ENCODE peak calls at places on chromosomes 4 and X, in four cellular contexts. N, B, T and I are unnamed samples.

GRCh38 chr4:3724319-3725231 is 41.6 kb upstream of the ADRA2C start:
- DNase-seq in N (peak), B (peak), T (no peak), I (no peak)

GRCh38 chr4:164700471-164700870 is 53.5 kb upstream of the SMIM31 start:
- DNase-seq in N (peak), B (peak), T (no peak), I (no peak)

GRCh38 chr4:145935253-145936141 is 3.1 kb downstream of the ZNF827 start:
- DNase-seq in N (peak), B (peak), T (peak), I (no peak)

GRCh38 chr4:33751050-33751449 is 2493.3 kb downstream of the ARAP2 start:
- DNase-seq in N (no peak), B (no peak), T (no peak), I (no peak)

GRCh38 chr4:8053688-8054449 is 104.7 kb downstream of the ABLIM2 start:
- DNase-seq in N (no peak), B (peak), T (no peak), I (no peak)

GRCh38 chrX:123720486-123720885 is 12.4 kb downstream of the THOC2 start:
- DNase-seq in N (no peak), B (no peak), T (no peak), I (no peak)

GRCh38 chrX:110414679-110415439 is 56.2 kb downstream of the RTL9 start:
- DNase-seq in N (no peak), B (no peak), T (no peak), I (peak)

GRCh38 chr4:2591189-2591588 is 54.7 kb downstream of the FAM193A start:
- DNase-seq in N (no peak), B (no peak), T (no peak), I (peak)

GRCh38 chr4:77022581-77023133 is 53.1 kb downstream of the CCNI start:
- DNase-seq in N (peak), B (no peak), T (no peak), I (peak)

GRCh38 chr4:99221980-99222379 is 2.9 kb upstream of the ADH6 start:
- DNase-seq in N (no peak), B (no peak), T (no peak), I (no peak)

GRCh38 chr4:128600996-128601857 is 208.3 kb upstream of the JADE1 start:
- DNase-seq in N (no peak), B (peak), T (no peak), I (peak)

GRCh38 chr4:188728359-188728758 is 589.1 kb downstream of the TRIML1 start:
- DNase-seq in N (no peak), B (no peak), T (no peak), I (no peak)

GRCh38 chr4:9691221-9692065 is 90.0 kb upstream of the DRD5 start:
- DNase-seq in N (peak), B (peak), T (peak), I (peak)

GRCh38 chr4:86965019-86965976 is 30.5 kb downstream of the AFF1 start:
- DNase-seq in N (no peak), B (no peak), T (peak), I (no peak)